ENCODE peak calls at places on chromosomes 7 and 10, in four cellular contexts. J is GM12891, W is breast epithelium, N is stomach. U is an unnamed sample.

GRCh38 chr7:7125993-7126392 is 56.4 kb upstream of the C1GALT1 start:
- DNase-seq in W (no peak), N (no peak), J (no peak), U (no peak)

GRCh38 chr10:52744057-52744819 is 28.3 kb downstream of the MBL2 start:
- DNase-seq in N (no peak), W (no peak), J (no peak), U (no peak)

GRCh38 chr10:24680647-24681475 is 42.8 kb downstream of the ARHGAP21 start:
- DNase-seq in N (no peak), J (no peak), W (no peak), U (no peak)

GRCh38 chr10:121448768-121449456 is 149.3 kb downstream of the FGFR2 start:
- DNase-seq in W (no peak), N (no peak), J (no peak), U (no peak)

GRCh38 chr10:130357951-130358350 is 221.8 kb downstream of the GLRX3 start:
- DNase-seq in W (no peak), N (peak; percentile 24), J (no peak), U (no peak)

GRCh38 chr10:26780793-26781601 is 79.8 kb downstream of the ABI1 start:
- DNase-seq in J (no peak), W (peak; percentile 72), N (no peak), U (peak; percentile 37)

GRCh38 chr7:27377988-27378387 is 135.4 kb downstream of the EVX1 start:
- DNase-seq in W (no peak), J (no peak), N (no peak), U (no peak)

GRCh38 chr7:112630565-112630964 is 149.8 kb downstream of the LSMEM1 start:
- DNase-seq in W (no peak), N (no peak), J (no peak), U (no peak)

GRCh38 chr7:151946932-151947331 is 9.3 kb upstream of the GALNTL5 start:
- DNase-seq in W (no peak), N (no peak), J (no peak), U (no peak)

GRCh38 chr7:106774213-106774767 is 90.8 kb upstream of the PIK3CG start:
- DNase-seq in W (no peak), N (no peak), J (no peak), U (no peak)
- TF ChIP-seq POLR2A in W (no peak), N (no peak), J (no peak), U (no peak)

GRCh38 chr10:43384252-43385221 is 13.1 kb downstream of the FXYD4 start:
- DNase-seq in W (no peak), N (no peak), J (no peak), U (no peak)
- TF ChIP-seq POLR2A in W (no peak), N (no peak), J (peak; percentile 64), U (no peak)

DNA sequence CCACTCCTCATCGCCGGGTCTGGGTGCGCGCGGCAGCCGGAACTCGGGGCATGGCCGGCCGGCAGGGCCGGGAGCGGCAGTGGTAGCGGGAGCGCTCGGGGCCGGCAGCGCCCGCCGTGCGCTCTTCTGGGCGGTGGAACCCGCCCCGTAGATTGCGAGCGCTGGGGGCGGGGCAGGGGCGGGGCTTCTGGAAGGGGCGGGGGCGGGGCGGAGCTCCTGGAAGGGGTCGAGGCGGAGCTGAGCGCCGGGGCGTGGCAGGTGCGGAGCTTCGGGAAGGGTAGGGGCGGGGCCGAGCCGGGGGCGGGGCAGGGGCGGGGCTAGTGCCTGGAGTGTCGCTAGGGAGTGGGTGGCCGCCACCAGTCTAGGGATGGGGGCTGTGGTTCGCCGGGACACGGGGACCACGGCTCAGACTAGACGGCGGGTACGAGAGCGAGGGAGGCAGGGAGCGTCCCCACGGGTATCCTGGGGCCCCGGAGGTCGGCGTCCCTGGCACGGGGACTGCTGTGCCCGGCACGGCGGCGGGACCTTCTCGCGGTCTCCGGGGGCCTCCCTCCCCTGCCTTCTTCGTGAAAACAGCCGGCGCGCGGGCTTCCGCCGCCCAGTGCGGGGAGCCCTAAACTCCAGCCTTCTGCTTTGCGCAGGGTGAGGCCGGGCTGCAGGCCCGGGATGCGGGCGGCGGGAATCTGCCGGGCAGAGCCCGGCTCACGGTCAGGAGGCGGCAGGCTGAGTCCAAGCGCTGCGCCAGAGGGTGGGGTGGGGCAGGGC is at the start of gene STK32C:
- DNase-seq in W (peak; percentile 84), N (peak; percentile 92), J (peak; percentile 99), U (peak; percentile 89)
- TF ChIP-seq POLR2A in W (no peak), N (no peak), J (no peak), U (peak; percentile 69)

GRCh38 chr7:116525913-116526857 is 1.3 kb downstream of the CAV1 start:
- DNase-seq in N (peak; percentile 70), W (peak; percentile 68), J (peak; percentile 88), U (peak; percentile 92)
- TF ChIP-seq POLR2A in N (no peak), W (no peak), J (no peak), U (peak; percentile 60)

GRCh38 chr7:2575046-2575732 is 16.4 kb downstream of the IQCE start:
- DNase-seq in N (no peak), W (no peak), J (no peak), U (no peak)
- TF ChIP-seq POLR2A in N (no peak), W (no peak), J (no peak), U (no peak)

DNA sequence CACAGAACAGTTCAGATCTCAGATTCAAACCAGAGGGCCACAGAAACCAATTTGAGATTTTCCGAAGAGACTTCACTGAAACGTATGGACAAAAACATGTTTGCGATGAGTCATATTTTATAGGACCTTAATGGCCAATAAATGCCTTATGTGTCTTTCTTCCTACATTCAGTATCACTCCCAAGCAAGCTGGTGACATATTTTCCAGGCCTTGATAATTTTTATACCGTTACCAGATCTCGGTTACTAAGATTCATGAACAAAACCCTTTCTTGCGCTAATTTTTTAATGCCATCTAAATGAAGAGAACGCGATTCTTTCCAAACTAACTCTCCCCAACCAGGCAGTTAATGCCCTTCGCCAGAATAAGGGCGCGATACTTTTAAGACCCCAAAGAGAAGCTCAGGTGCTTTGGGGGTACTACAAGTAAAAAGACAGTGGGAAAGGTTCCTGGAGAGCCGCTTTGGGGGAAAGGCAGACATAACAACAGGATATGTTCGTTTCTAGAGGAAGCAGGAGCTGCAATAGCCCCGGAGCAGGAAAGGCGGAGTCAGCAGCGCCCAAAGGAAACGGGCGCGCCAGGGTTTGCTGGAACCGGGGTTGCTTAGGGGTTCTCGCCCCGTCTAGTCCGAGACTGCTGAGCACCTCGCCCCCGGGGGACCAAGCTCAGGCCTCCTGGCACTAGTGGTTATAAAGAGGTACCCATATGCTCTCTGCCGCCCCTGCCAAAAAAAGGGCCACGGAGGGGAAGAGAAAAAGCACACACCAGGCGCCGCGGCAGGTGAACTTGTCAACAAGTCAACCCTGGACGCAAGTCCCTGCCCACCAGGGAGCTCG is 878 bp downstream of the ICA1 start:
- DNase-seq in W (peak; percentile 27), J (peak; percentile 11), N (peak; percentile 67), U (peak; percentile 59)
- TF ChIP-seq POLR2A in W (no peak), J (no peak), N (no peak), U (no peak)

GRCh38 chr10:91163709-91164474 is 56.6 kb upstream of the PCGF5 start:
- DNase-seq in N (peak; percentile 75), J (peak; percentile 16), W (peak; percentile 70), U (peak; percentile 67)
- TF ChIP-seq POLR2A in N (no peak), J (no peak), W (no peak), U (no peak)